ENCODE peak calls at places on chromosomes 5 and 9, in five cellular contexts. F is H1, I is fibroblast of lung, B is keratinocyte, D is PC-3. E is an unnamed sample.

GRCh38 chr5:32522429-32523143 is 62.8 kb upstream of the SUB1 start:
- DNase-seq in F (no peak), I (peak; percentile 83), D (peak; percentile 86), B (no peak), E (no peak)

GRCh38 chr9:135198889-135199288 is 111.4 kb downstream of the OLFM1 start:
- DNase-seq in B (no peak), I (no peak), F (no peak), D (no peak), E (no peak)

GRCh38 chr9:6407778-6408177 is 5.2 kb upstream of the UHRF2 start:
- DNase-seq in F (no peak), B (no peak), D (no peak), I (no peak), E (no peak)

GRCh38 chr9:93324191-93324834 is 127.2 kb upstream of the FAM120A start:
- DNase-seq in B (no peak), I (no peak), D (no peak), F (no peak), E (no peak)

GRCh38 chr5:146667633-146668032 is 151.6 kb upstream of the GPR151 start:
- DNase-seq in D (peak; percentile 52), I (peak; percentile 31), F (no peak), B (no peak), E (peak; percentile 40)

GRCh38 chr5:15560421-15560820 is 60.4 kb downstream of the FBXL7 start:
- DNase-seq in F (no peak), D (no peak), I (no peak), B (no peak), E (no peak)

GRCh38 chr9:133953976-133954709 is 38.0 kb downstream of the VAV2 start:
- DNase-seq in B (no peak), I (no peak), D (no peak), F (no peak), E (no peak)

GRCh38 chr5:150239099-150239793 is 49.4 kb downstream of the SLC6A7 start:
- DNase-seq in F (no peak), I (no peak), B (no peak), D (no peak), E (no peak)

GRCh38 chr9:73684601-73685000 is 532.9 kb downstream of the ANXA1 start:
- DNase-seq in F (no peak), B (peak; percentile 85), D (peak; percentile 74), I (no peak), E (peak; percentile 96)

GRCh38 chr5:66143473-66144073 is 527 bp upstream of the SREK1 start:
- DNase-seq in B (no peak), I (no peak), F (no peak), D (no peak), E (no peak)

GRCh38 chr5:127072861-127073846 is at the start of gene C5orf63:
- DNase-seq in B (no peak), D (peak; percentile 59), I (peak; percentile 26), F (no peak), E (peak; percentile 28)

GRCh38 chr5:59724482-59725392 is 168.8 kb downstream of the PDE4D start:
- DNase-seq in F (peak; percentile 63), I (peak; percentile 70), B (no peak), D (peak; percentile 58), E (peak; percentile 35)

GRCh38 chr5:34914671-34915138 is 599 bp downstream of the RAD1 start:
- DNase-seq in I (no peak), D (peak; percentile 24), F (peak; percentile 54), B (no peak), E (no peak)

GRCh38 chr5:127290019-127290945 is at the start of gene MEGF10:
- DNase-seq in D (peak; percentile 46), I (peak; percentile 48), F (peak; percentile 84), B (no peak), E (peak; percentile 46)

GRCh38 chr5:139017624-139018023 is 142.5 kb upstream of the LRRTM2 start:
- DNase-seq in F (no peak), D (no peak), I (no peak), B (no peak), E (no peak)

GRCh38 chr9:129258823-129259301 is 80.8 kb upstream of the IER5L start:
- DNase-seq in B (no peak), D (no peak), F (no peak), I (no peak), E (peak; percentile 33)

GRCh38 chr9:20783057-20784038 is 99.3 kb downstream of the FOCAD start:
- DNase-seq in D (no peak), B (peak; percentile 36), I (no peak), F (no peak), E (no peak)

GRCh38 chr5:58085800-58086199 is 374.1 kb downstream of the PLK2 start:
- DNase-seq in I (peak; percentile 24), F (no peak), D (peak; percentile 84), B (no peak), E (peak; percentile 71)

GRCh38 chr5:40233268-40233667 is 446.4 kb upstream of the PTGER4 start:
- DNase-seq in F (no peak), I (no peak), B (no peak), D (peak; percentile 11), E (no peak)

GRCh38 chr9:92294297-92294676 is 790 bp upstream of the IARS1 start:
- DNase-seq in F (no peak), D (no peak), B (no peak), I (peak; percentile 19), E (peak; percentile 15)

GRCh38 chr5:68012429-68012828 is 203.1 kb upstream of the PIK3R1 start:
- DNase-seq in F (no peak), D (no peak), B (no peak), I (no peak), E (peak; percentile 29)

GRCh38 chr9:134735441-134736175 is 94.0 kb downstream of the COL5A1 start:
- DNase-seq in I (peak; percentile 69), D (no peak), B (no peak), F (no peak), E (no peak)

DNA sequence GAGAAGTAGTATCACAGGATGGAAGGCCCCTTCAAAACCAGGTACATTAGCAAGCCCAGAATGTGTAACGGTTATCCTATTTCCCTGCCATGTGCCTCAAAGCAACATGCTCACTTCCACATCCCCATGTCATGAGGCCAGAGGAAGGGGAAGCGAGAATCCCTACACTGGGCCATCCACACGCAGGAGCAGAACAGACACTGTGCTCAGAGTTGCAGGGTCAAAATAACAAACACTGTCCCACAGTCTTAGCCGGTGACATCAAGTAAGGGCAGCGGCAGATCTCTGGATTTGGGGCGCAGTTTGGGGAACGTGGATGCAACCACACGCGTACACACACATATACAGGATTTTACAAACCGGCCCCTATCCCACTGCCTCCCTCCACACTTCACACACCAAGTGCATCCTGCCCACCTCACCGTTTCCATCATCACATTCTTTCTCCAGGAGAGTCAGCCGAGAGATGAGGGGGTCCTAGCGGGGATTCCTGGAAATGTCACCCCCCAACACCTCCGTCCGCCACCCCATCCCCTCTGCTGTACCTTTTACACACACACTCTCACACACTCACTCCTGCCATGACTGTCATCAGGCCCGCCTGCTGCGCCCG is 774 bp downstream of the APBA1 start:
- DNase-seq in F (no peak), I (no peak), B (no peak), D (no peak), E (no peak)
- TF ChIP-seq EZH2 in F (no peak), I (no peak), B (no peak), D (no peak), E (no peak)

GRCh38 chr9:34653610-34654072 is 1.7 kb downstream of the IL11RA start:
- DNase-seq in F (no peak), I (peak; percentile 22), B (no peak), D (no peak), E (no peak)

GRCh38 chr9:34654317-34655083 is 2.5 kb downstream of the IL11RA start:
- DNase-seq in B (no peak), F (no peak), I (peak; percentile 74), D (no peak), E (no peak)

GRCh38 chr9:34653131-34653530 is 1.1 kb downstream of the IL11RA start:
- DNase-seq in B (no peak), D (no peak), I (no peak), F (no peak), E (no peak)

GRCh38 chr9:34656992-34657391 is 5.0 kb downstream of the IL11RA start:
- DNase-seq in D (no peak), I (no peak), B (no peak), F (no peak), E (no peak)

DNA sequence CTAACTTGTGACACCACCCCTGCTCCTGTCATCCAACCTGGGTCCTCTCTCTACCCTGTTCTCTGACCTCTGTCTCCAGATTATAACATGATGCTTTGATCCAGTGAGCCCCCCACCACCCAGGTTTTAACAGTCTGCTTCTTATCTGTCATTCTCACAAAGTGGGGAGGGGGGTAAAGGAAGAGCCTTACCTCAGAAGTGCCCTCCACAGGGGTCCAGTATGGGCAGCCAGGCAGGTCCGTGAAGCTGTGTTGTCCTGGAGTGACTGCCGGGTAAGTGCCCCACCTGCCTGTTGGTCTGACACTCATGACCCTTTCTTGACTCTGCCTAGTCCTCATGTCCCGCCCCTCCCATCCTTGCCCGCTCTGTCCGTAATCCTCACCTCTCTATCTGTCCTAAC is 3.4 kb downstream of the IL11RA start:
- DNase-seq in B (no peak), D (no peak), I (no peak), F (no peak), E (no peak)
- H2AFZ ChIP-seq in B (no peak overlapping the region), D (no peak overlapping the region), I (no peak overlapping the region), F (no peak overlapping the region), E (no peak overlapping the region)

DNA sequence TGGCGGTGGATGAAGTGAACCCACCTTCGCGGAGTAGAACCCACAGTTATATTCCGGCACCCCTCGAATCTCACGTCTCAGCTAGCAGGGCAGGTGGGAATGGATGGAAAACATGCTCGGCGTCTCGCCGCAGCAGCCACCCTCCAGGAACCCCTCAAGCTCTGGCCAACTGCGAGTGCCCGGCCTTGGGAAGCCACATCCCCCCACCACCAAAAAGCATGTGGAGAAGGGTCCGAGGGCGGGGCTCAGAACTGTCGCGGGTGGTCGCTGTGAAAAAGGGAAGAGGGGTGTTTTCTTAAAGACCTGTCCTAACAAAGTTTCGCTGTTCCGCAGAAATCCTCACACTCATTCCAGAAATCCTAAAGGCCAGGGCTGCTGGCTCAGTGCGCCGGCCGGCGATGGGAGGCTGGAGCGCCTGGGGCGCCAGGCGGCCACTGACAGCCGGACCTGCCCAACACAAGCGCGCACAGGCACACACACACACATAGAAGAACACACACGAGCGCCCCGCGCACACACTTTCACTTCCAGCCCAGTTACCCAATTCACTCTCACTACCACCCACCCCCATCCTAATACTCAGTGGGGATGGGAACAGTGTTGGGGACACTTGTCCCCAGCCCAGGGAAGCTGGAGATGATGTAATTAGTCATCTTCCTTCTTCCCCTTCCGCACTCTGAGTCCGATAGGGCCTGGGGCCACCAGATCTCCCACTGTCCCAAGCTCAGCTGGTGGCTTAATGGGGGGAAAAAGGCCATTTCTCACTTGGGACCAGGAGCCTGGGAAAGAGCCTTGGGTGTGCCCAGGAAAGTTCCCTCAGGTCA is 2.0 kb downstream of the EBF1 start:
- DNase-seq in D (no peak), I (peak; percentile 62), F (peak; percentile 52), B (no peak), E (no peak)
- TF ChIP-seq EZH2 in D (no peak), I (no peak), F (peak; percentile 88), B (peak; percentile 20), E (peak; percentile 92)

DNA sequence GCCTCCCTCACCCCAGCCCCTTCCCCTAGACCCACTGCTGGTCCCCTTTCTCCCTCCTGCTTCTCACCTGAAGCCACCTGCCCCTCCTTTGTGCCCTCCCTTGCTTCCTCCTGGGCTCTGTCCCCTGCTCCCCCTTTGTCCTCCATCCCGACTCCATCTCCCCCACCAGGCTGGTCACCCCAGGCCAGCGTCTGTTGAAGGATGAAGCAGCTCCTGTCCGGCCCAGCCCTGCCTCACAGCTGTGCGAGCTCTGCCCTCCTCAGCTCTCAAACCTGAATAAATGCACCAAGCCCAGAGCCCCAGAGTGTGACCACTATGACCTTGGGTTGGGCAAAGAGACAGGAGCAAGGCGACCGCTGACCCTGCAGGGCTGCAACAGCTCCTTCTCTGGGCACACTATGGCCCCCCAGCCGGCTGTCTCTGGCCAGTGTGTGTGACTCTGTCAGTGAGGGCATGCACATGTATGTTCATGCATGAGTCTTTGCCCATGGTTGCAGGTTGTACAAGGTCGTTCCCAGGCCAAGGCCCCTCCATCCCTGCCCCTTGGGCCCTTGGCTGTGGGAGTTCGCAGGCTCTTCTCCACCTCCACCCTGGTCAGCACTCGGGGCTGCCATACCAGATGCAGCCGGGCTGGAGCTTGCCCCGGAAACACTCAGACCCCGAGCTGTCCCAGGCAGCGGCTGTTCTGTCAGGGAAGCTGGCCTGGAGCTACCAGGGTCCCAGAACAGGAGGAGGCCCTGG is 3.3 kb downstream of the LCN12 start:
- DNase-seq in I (no peak), F (no peak), D (no peak), B (no peak), E (no peak)
- H2AFZ ChIP-seq in I (no peak overlapping the region), F (no peak overlapping the region), D (no peak overlapping the region), B (no peak overlapping the region), E (no peak overlapping the region)

E was measured in mammary epithelial cell.